ENCODE peak calls at places on chromosome 20, in five cellular contexts. W, U, M, D and Z are unnamed samples.

GRCh38 chr20:32731882-32732266 is 11.4 kb downstream of the COMMD7 start:
- DNase-seq in W (no peak), M (no peak), D (no peak), U (no peak), Z (no peak)

GRCh38 chr20:61109221-61109805 is 142.7 kb upstream of the CDH4 start:
- DNase-seq in W (no peak), D (no peak), U (no peak), M (no peak), Z (no peak)

GRCh38 chr20:58131581-58132142 is 96.8 kb downstream of the ANKRD60 start:
- DNase-seq in M (peak), U (no peak), D (peak), W (peak), Z (peak)

GRCh38 chr20:50655325-50655880 is 35.9 kb downstream of the RIPOR3 start:
- DNase-seq in U (no peak), M (no peak), D (peak), W (no peak), Z (no peak)

GRCh38 chr20:5090191-5090590 is 29.6 kb downstream of the PCNA start:
- DNase-seq in M (no peak), U (no peak), D (no peak), W (no peak), Z (no peak)

GRCh38 chr20:61262514-61262913 is 10.5 kb downstream of the CDH4 start:
- DNase-seq in M (no peak), U (no peak), W (no peak), D (no peak), Z (no peak)

GRCh38 chr20:59010321-59010994 is 3.4 kb upstream of the CTSZ start:
- DNase-seq in U (no peak), W (peak), M (no peak), D (no peak), Z (peak)

GRCh38 chr20:46501961-46502360 is 11.4 kb downstream of the ZNF334 start:
- DNase-seq in W (no peak), M (no peak), U (no peak), D (no peak), Z (no peak)

GRCh38 chr20:61271273-61272221 is 19.5 kb downstream of the CDH4 start:
- DNase-seq in D (no peak), W (no peak), U (no peak), M (no peak), Z (no peak)

GRCh38 chr20:18553746-18554145 is 13.5 kb upstream of the SMIM26 start:
- DNase-seq in D (no peak), W (no peak), U (no peak), M (no peak), Z (no peak)

GRCh38 chr20:25076731-25077609 is 5.0 kb downstream of the VSX1 start:
- DNase-seq in U (peak), W (peak), D (peak), M (peak), Z (peak)
- TF ChIP-seq CTCF in U (peak), W (peak), D (no peak), M (peak), Z (peak)

DNA sequence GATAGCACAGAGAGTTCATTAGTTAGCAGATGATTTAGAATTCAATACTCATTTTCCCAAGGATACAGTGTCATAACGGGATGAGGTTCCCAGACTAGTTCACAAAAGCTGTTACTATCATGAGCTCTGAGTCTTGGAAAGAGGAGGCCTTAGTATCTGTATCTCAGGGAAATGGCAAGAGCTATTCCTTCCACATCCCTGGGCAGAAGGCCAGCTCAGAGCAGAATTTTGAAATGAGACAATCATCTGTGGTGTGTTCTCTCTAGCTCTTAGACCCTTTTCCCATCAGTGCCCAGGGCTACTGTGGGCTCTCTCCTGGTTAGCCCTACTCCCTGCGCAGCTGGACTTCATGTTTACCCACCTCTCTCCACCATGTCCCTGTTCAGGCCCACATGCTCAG is 64.5 kb downstream of the JAG1 start:
- DNase-seq in M (no peak), U (no peak), D (peak), W (no peak), Z (no peak)
- H3K27ac ChIP-seq in M (no peak), U (no peak), D (peak), W (no peak), Z (no peak)

GRCh38 chr20:63895886-63896135 is 885 bp downstream of the DNAJC5 start:
- DNase-seq in M (no peak), U (no peak), D (peak), W (no peak), Z (peak)
- H3K9ac ChIP-seq in M (peak), U (peak), D (peak), W (peak), Z (peak)

GRCh38 chr20:34798328-34798727 is 27.1 kb downstream of the NCOA6 start:
- DNase-seq in U (no peak), D (no peak), M (no peak), W (no peak), Z (no peak)
- TF ChIP-seq CTCF in U (no peak), D (no peak), M (no peak), W (no peak), Z (no peak)

DNA sequence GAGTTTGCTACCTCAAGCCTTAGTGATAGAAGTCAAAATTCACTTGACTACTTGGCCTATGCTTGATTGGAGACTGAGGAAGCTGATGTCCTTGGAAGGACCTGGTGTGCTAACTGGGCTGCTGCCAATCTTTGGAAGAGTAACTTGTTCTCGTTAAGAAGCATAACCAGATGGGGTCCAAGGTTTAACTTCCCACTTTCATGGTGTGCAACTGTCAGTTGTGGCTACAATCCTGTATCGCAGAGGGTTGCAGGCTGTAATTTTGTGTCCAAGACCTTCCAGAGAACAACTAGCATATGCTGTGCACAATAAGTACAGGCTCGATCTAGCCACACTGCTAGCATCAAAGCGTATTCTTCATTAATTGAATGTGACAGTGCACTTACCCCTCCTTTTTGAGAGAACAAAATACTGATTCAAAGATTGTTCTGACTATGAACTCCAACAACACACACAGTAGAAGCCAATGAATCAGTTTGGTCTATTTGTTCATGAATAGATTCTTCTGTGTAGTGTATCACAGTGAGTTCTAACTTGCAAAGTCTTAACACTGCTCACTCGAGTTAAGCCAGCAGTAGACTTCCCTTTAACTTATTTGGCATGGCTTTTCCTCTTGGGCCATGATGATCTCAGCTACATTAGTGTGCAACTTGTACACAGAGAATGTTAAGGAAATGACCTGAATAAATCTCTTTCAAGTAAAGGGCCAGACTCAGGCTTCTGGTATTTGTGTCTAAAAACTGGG is 15.8 kb upstream of the PLCB1 start:
- DNase-seq in W (no peak), D (peak), U (no peak), M (no peak), Z (no peak)
- H3K27ac ChIP-seq in W (no peak), D (peak), U (no peak), M (no peak), Z (no peak)

GRCh38 chr20:47784599-47785320 is 521 bp downstream of the SULF2 start:
- DNase-seq in M (no peak), W (no peak), D (peak), U (peak), Z (peak)
- H3K9ac ChIP-seq in M (peak), W (peak), D (no peak), U (peak), Z (peak)

GRCh38 chr20:38337561-38338140 is 8.6 kb upstream of the LBP start:
- DNase-seq in D (no peak), M (peak), W (no peak), U (peak), Z (peak)
- TF ChIP-seq CTCF in D (peak), M (peak), W (peak), U (peak), Z (peak)